ENCODE peak calls at places on chromosome 17, in eight cellular contexts. One of them, this sample, is unnamed.

GRCh38 chr17:73595068-73595865 is 49.0 kb downstream of the SDK2 start:
- DNase-seq in NCI-H1436: peak
- DNase-seq in left lung: peak
- DNase-seq in GDM1: no peak
- DNase-seq in adrenal gland: peak
- DNase-seq in neuronal stem cell: no peak
- DNase-seq in PC-9: no peak
- DNase-seq in HS-27A: no peak
- DNase-seq in this sample: peak

GRCh38 chr17:82384730-82385429 is 13.3 kb downstream of the UTS2R start:
- DNase-seq in PC-9: peak
- DNase-seq in HS-27A: no peak
- DNase-seq in GDM1: no peak
- DNase-seq in NCI-H1436: peak
- DNase-seq in neuronal stem cell: no peak
- DNase-seq in left lung: peak
- DNase-seq in adrenal gland: peak
- DNase-seq in this sample: no peak

GRCh38 chr17:35799942-35800341 is 4.5 kb upstream of the MMP28 start:
- DNase-seq in PC-9: peak
- DNase-seq in adrenal gland: peak
- DNase-seq in HS-27A: no peak
- DNase-seq in left lung: no peak
- DNase-seq in neuronal stem cell: no peak
- DNase-seq in GDM1: no peak
- DNase-seq in NCI-H1436: no peak
- DNase-seq in this sample: no peak

GRCh38 chr17:29005936-29006438 is at the start of gene SEZ6:
- DNase-seq in left lung: peak
- DNase-seq in GDM1: peak
- DNase-seq in PC-9: peak
- DNase-seq in neuronal stem cell: peak
- DNase-seq in adrenal gland: peak
- DNase-seq in NCI-H1436: peak
- DNase-seq in HS-27A: no peak
- DNase-seq in this sample: peak

GRCh38 chr17:81727324-81728031 is 15.4 kb downstream of the SLC25A10 start:
- DNase-seq in HS-27A: no peak
- DNase-seq in neuronal stem cell: no peak
- DNase-seq in GDM1: no peak
- DNase-seq in left lung: no peak
- DNase-seq in NCI-H1436: peak
- DNase-seq in PC-9: no peak
- DNase-seq in adrenal gland: peak
- DNase-seq in this sample: no peak

GRCh38 chr17:31496097-31496496 is 104.6 kb downstream of the RAB11FIP4 start:
- DNase-seq in GDM1: no peak
- DNase-seq in HS-27A: no peak
- DNase-seq in adrenal gland: no peak
- DNase-seq in left lung: no peak
- DNase-seq in PC-9: no peak
- DNase-seq in NCI-H1436: no peak
- DNase-seq in neuronal stem cell: no peak
- DNase-seq in this sample: no peak

GRCh38 chr17:60600490-60601431 is 768 bp downstream of the PPM1D start:
- DNase-seq in GDM1: peak
- DNase-seq in left lung: peak
- DNase-seq in adrenal gland: peak
- DNase-seq in HS-27A: peak
- DNase-seq in PC-9: peak
- DNase-seq in NCI-H1436: peak
- DNase-seq in neuronal stem cell: peak
- DNase-seq in this sample: peak

GRCh38 chr17:62688398-62689140 is 61.1 kb downstream of the MRC2 start:
- DNase-seq in left lung: peak
- DNase-seq in HS-27A: no peak
- DNase-seq in PC-9: no peak
- DNase-seq in NCI-H1436: no peak
- DNase-seq in GDM1: no peak
- DNase-seq in neuronal stem cell: no peak
- DNase-seq in adrenal gland: no peak
- DNase-seq in this sample: no peak

GRCh38 chr17:42061641-42062487 is 11.5 kb upstream of the C17orf113 start:
- DNase-seq in neuronal stem cell: no peak
- DNase-seq in left lung: no peak
- DNase-seq in adrenal gland: no peak
- DNase-seq in GDM1: no peak
- DNase-seq in NCI-H1436: no peak
- DNase-seq in HS-27A: no peak
- DNase-seq in PC-9: no peak
- DNase-seq in this sample: no peak

GRCh38 chr17:2406903-2407790 is 6.3 kb upstream of the MNT start:
- DNase-seq in HS-27A: peak
- DNase-seq in NCI-H1436: no peak
- DNase-seq in adrenal gland: peak
- DNase-seq in GDM1: no peak
- DNase-seq in neuronal stem cell: no peak
- DNase-seq in left lung: no peak
- DNase-seq in PC-9: peak
- DNase-seq in this sample: no peak

GRCh38 chr17:58172369-58173071 is 5.7 kb downstream of the OR4D2 start:
- DNase-seq in PC-9: no peak
- DNase-seq in adrenal gland: no peak
- DNase-seq in neuronal stem cell: peak
- DNase-seq in GDM1: peak
- DNase-seq in NCI-H1436: peak
- DNase-seq in HS-27A: no peak
- DNase-seq in left lung: no peak
- DNase-seq in this sample: peak

GRCh38 chr17:44167181-44167861 is 3.2 kb upstream of the ASB16 start:
- DNase-seq in HS-27A: no peak
- DNase-seq in left lung: peak
- DNase-seq in NCI-H1436: no peak
- DNase-seq in adrenal gland: no peak
- DNase-seq in neuronal stem cell: no peak
- DNase-seq in PC-9: no peak
- DNase-seq in GDM1: no peak
- DNase-seq in this sample: no peak

GRCh38 chr17:5198472-5198871 is 6.8 kb upstream of the ZNF594 start:
- DNase-seq in HS-27A: no peak
- DNase-seq in NCI-H1436: no peak
- DNase-seq in adrenal gland: no peak
- DNase-seq in left lung: no peak
- DNase-seq in neuronal stem cell: no peak
- DNase-seq in PC-9: no peak
- DNase-seq in GDM1: no peak
- DNase-seq in this sample: peak

GRCh38 chr17:38587956-38588771 is 17.6 kb downstream of the SRCIN1 start:
- DNase-seq in adrenal gland: no peak
- DNase-seq in neuronal stem cell: no peak
- DNase-seq in NCI-H1436: peak
- DNase-seq in HS-27A: no peak
- DNase-seq in left lung: no peak
- DNase-seq in PC-9: no peak
- DNase-seq in GDM1: no peak
- DNase-seq in this sample: no peak

GRCh38 chr17:32142038-32142856 is at the start of gene RHOT1:
- DNase-seq in neuronal stem cell: peak
- DNase-seq in adrenal gland: peak
- DNase-seq in left lung: peak
- DNase-seq in GDM1: peak
- DNase-seq in HS-27A: peak
- DNase-seq in PC-9: peak
- DNase-seq in NCI-H1436: peak
- DNase-seq in this sample: peak

GRCh38 chr17:77963441-77963840 is 4.9 kb downstream of the TNRC6C start:
- DNase-seq in adrenal gland: peak
- DNase-seq in HS-27A: no peak
- DNase-seq in NCI-H1436: no peak
- DNase-seq in GDM1: peak
- DNase-seq in PC-9: no peak
- DNase-seq in neuronal stem cell: peak
- DNase-seq in left lung: no peak
- DNase-seq in this sample: no peak

GRCh38 chr17:17837966-17838962 is 1.5 kb upstream of the SREBF1 start:
- DNase-seq in left lung: no peak
- DNase-seq in neuronal stem cell: no peak
- DNase-seq in PC-9: peak
- DNase-seq in HS-27A: no peak
- DNase-seq in NCI-H1436: peak
- DNase-seq in GDM1: peak
- DNase-seq in adrenal gland: peak
- DNase-seq in this sample: no peak

GRCh38 chr17:13597723-13598347 is 3.9 kb downstream of the HS3ST3A1 start:
- DNase-seq in adrenal gland: no peak
- DNase-seq in neuronal stem cell: no peak
- DNase-seq in left lung: no peak
- DNase-seq in GDM1: no peak
- DNase-seq in HS-27A: no peak
- DNase-seq in NCI-H1436: no peak
- DNase-seq in PC-9: peak
- DNase-seq in this sample: peak

GRCh38 chr17:27649929-27650328 is 18.9 kb downstream of the LGALS9 start:
- DNase-seq in NCI-H1436: no peak
- DNase-seq in PC-9: no peak
- DNase-seq in left lung: no peak
- DNase-seq in adrenal gland: peak
- DNase-seq in GDM1: no peak
- DNase-seq in HS-27A: no peak
- DNase-seq in neuronal stem cell: no peak
- DNase-seq in this sample: no peak

GRCh38 chr17:64244165-64244564 is 18.9 kb downstream of the TEX2 start:
- DNase-seq in PC-9: no peak
- DNase-seq in HS-27A: no peak
- DNase-seq in adrenal gland: no peak
- DNase-seq in GDM1: no peak
- DNase-seq in neuronal stem cell: no peak
- DNase-seq in left lung: no peak
- DNase-seq in NCI-H1436: no peak
- DNase-seq in this sample: no peak

GRCh38 chr17:41734139-41734948 is at the start of gene HAP1:
- DNase-seq in PC-9: peak
- DNase-seq in neuronal stem cell: peak
- DNase-seq in left lung: peak
- DNase-seq in GDM1: no peak
- DNase-seq in HS-27A: no peak
- DNase-seq in adrenal gland: no peak
- DNase-seq in NCI-H1436: no peak
- DNase-seq in this sample: no peak

GRCh38 chr17:40417258-40417608 is 463 bp downstream of the TOP2A start:
- DNase-seq in adrenal gland: no peak
- DNase-seq in NCI-H1436: no peak
- DNase-seq in GDM1: no peak
- DNase-seq in HS-27A: peak
- DNase-seq in left lung: no peak
- DNase-seq in PC-9: no peak
- DNase-seq in neuronal stem cell: no peak
- DNase-seq in this sample: no peak

GRCh38 chr17:50593321-50593720 is 32.8 kb downstream of the CACNA1G start:
- DNase-seq in HS-27A: no peak
- DNase-seq in adrenal gland: no peak
- DNase-seq in GDM1: no peak
- DNase-seq in left lung: peak
- DNase-seq in neuronal stem cell: peak
- DNase-seq in NCI-H1436: peak
- DNase-seq in PC-9: no peak
- DNase-seq in this sample: no peak

GRCh38 chr17:1793447-1793806 is 31.6 kb downstream of the SERPINF1 start:
- DNase-seq in adrenal gland: no peak
- DNase-seq in neuronal stem cell: no peak
- DNase-seq in GDM1: no peak
- DNase-seq in left lung: no peak
- DNase-seq in HS-27A: no peak
- DNase-seq in NCI-H1436: no peak
- DNase-seq in PC-9: no peak
- DNase-seq in this sample: no peak

GRCh38 chr17:81109957-81110356 is 55.4 kb upstream of the PVALEF start:
- DNase-seq in adrenal gland: no peak
- DNase-seq in HS-27A: no peak
- DNase-seq in GDM1: no peak
- DNase-seq in left lung: no peak
- DNase-seq in PC-9: no peak
- DNase-seq in neuronal stem cell: no peak
- DNase-seq in NCI-H1436: no peak
- DNase-seq in this sample: no peak

GRCh38 chr17:16944334-16945140 is 27.4 kb downstream of the TNFRSF13B start:
- DNase-seq in adrenal gland: peak
- DNase-seq in HS-27A: no peak
- DNase-seq in neuronal stem cell: no peak
- DNase-seq in left lung: no peak
- DNase-seq in GDM1: no peak
- DNase-seq in PC-9: no peak
- DNase-seq in NCI-H1436: no peak
- DNase-seq in this sample: no peak

GRCh38 chr17:41602524-41602923 is 10.0 kb downstream of the KRT16 start:
- DNase-seq in neuronal stem cell: no peak
- DNase-seq in NCI-H1436: no peak
- DNase-seq in PC-9: no peak
- DNase-seq in GDM1: no peak
- DNase-seq in HS-27A: no peak
- DNase-seq in adrenal gland: no peak
- DNase-seq in left lung: no peak
- DNase-seq in this sample: no peak

GRCh38 chr17:50426814-50427787 is 1.1 kb downstream of the ACSF2 start:
- DNase-seq in HS-27A: no peak
- DNase-seq in left lung: no peak
- DNase-seq in adrenal gland: no peak
- DNase-seq in PC-9: peak
- DNase-seq in GDM1: peak
- DNase-seq in neuronal stem cell: no peak
- DNase-seq in NCI-H1436: no peak
- DNase-seq in this sample: peak

GRCh38 chr17:41060052-41060604 is at the start of gene KRTAP2-3:
- DNase-seq in neuronal stem cell: no peak
- DNase-seq in PC-9: peak
- DNase-seq in HS-27A: peak
- DNase-seq in adrenal gland: no peak
- DNase-seq in GDM1: no peak
- DNase-seq in NCI-H1436: no peak
- DNase-seq in left lung: no peak
- DNase-seq in this sample: no peak

GRCh38 chr17:58728831-58729230 is 26.8 kb upstream of the PPM1E start:
- DNase-seq in left lung: no peak
- DNase-seq in neuronal stem cell: no peak
- DNase-seq in NCI-H1436: no peak
- DNase-seq in adrenal gland: no peak
- DNase-seq in PC-9: no peak
- DNase-seq in HS-27A: no peak
- DNase-seq in GDM1: no peak
- DNase-seq in this sample: no peak

GRCh38 chr17:58312021-58312630 is 16.5 kb downstream of the TSPOAP1 start:
- DNase-seq in left lung: no peak
- DNase-seq in NCI-H1436: no peak
- DNase-seq in GDM1: no peak
- DNase-seq in PC-9: no peak
- DNase-seq in HS-27A: no peak
- DNase-seq in neuronal stem cell: no peak
- DNase-seq in adrenal gland: peak
- DNase-seq in this sample: no peak

GRCh38 chr17:41629826-41630670 is 5.7 kb upstream of the KRT17 start:
- DNase-seq in GDM1: no peak
- DNase-seq in PC-9: no peak
- DNase-seq in HS-27A: no peak
- DNase-seq in neuronal stem cell: no peak
- DNase-seq in left lung: no peak
- DNase-seq in NCI-H1436: no peak
- DNase-seq in adrenal gland: no peak
- DNase-seq in this sample: no peak

GRCh38 chr17:68942389-68942788 is 12.8 kb downstream of the ABCA8 start:
- DNase-seq in HS-27A: no peak
- DNase-seq in PC-9: no peak
- DNase-seq in neuronal stem cell: no peak
- DNase-seq in left lung: no peak
- DNase-seq in NCI-H1436: no peak
- DNase-seq in adrenal gland: no peak
- DNase-seq in GDM1: no peak
- DNase-seq in this sample: no peak

GRCh38 chr17:77516902-77517301 is 376.1 kb downstream of the SEC14L1 start:
- DNase-seq in adrenal gland: no peak
- DNase-seq in GDM1: no peak
- DNase-seq in NCI-H1436: no peak
- DNase-seq in HS-27A: no peak
- DNase-seq in left lung: no peak
- DNase-seq in PC-9: no peak
- DNase-seq in neuronal stem cell: no peak
- DNase-seq in this sample: no peak

This sample was measured in GM12865.